ENCODE peak calls at places on chromosomes 13 and 19, in seven cellular contexts. X, Q, Z, B, L, P and S are unnamed samples.

GRCh38 chr19:39497850-39498261 is 891 bp upstream of the DLL3 start:
- DNase-seq in X (no peak), Q (no peak), Z (no peak), B (no peak), L (peak), P (peak), S (peak)

GRCh38 chr19:45507864-45508680 is 793 bp downstream of the VASP start:
- DNase-seq in X (no peak), Q (no peak), Z (no peak), B (peak), L (peak), P (peak), S (no peak)

GRCh38 chr13:111957913-111958450 is 109.0 kb upstream of the SOX1 start:
- DNase-seq in X (no peak), Q (no peak), Z (no peak), B (no peak), L (no peak), P (no peak), S (no peak)

GRCh38 chr19:38715540-38715939 is 28.7 kb downstream of the CAPN12 start:
- DNase-seq in X (no peak), Q (no peak), Z (no peak), B (no peak), L (no peak), P (no peak), S (no peak)

GRCh38 chr19:46606681-46607440 is 5.7 kb downstream of the CALM3 start:
- DNase-seq in X (peak), Q (no peak), Z (no peak), B (no peak), L (no peak), P (no peak), S (peak)

GRCh38 chr13:67754016-67754415 is 523.9 kb upstream of the PCDH9 start:
- DNase-seq in X (no peak), Q (no peak), Z (no peak), B (no peak), L (peak), P (no peak), S (no peak)

GRCh38 chr19:47239610-47240296 is 8.8 kb upstream of the BBC3 start:
- DNase-seq in X (peak), Q (no peak), Z (no peak), B (no peak), L (peak), P (peak), S (peak)

GRCh38 chr19:1516395-1516753 is 3.6 kb upstream of the ADAMTSL5 start:
- DNase-seq in X (no peak), Q (no peak), Z (no peak), B (no peak), L (no peak), P (peak), S (no peak)

GRCh38 chr19:7682175-7682855 is 1.7 kb downstream of the TRAPPC5 start:
- DNase-seq in X (no peak), Q (no peak), Z (no peak), B (no peak), L (no peak), P (no peak), S (no peak)

GRCh38 chr13:81874681-81875661 is 1534.0 kb upstream of the SPRY2 start:
- DNase-seq in X (no peak), Q (no peak), Z (no peak), B (no peak), L (peak), P (no peak), S (no peak)

GRCh38 chr13:29454931-29455481 is 140.5 kb downstream of the SLC7A1 start:
- DNase-seq in X (no peak), Q (no peak), Z (no peak), B (peak), L (peak), P (peak), S (peak)

GRCh38 chr19:53131732-53132131 is 978 bp downstream of the ZNF415 start:
- DNase-seq in X (no peak), Q (no peak), Z (no peak), B (no peak), L (peak), P (no peak), S (no peak)

GRCh38 chr13:70388935-70389334 is 280.7 kb upstream of the KLHL1 start:
- DNase-seq in X (no peak), Q (no peak), Z (no peak), B (no peak), L (no peak), P (no peak), S (no peak)

GRCh38 chr19:24048261-24048660 is 38.7 kb upstream of the ZNF254 start:
- DNase-seq in X (no peak), Q (no peak), Z (no peak), B (no peak), L (no peak), P (no peak), S (no peak)
- TF ChIP-seq CTCF in X (no peak), Q (no peak), Z (no peak), B (no peak), L (peak), P (no peak), S (no peak)

GRCh38 chr19:5547881-5548280 is 19.9 kb downstream of the TINCR start:
- DNase-seq in X (no peak), Q (no peak), Z (no peak), B (no peak), L (peak), P (peak), S (no peak)
- TF ChIP-seq CTCF in X (peak), Q (peak), Z (peak), B (peak), L (peak), P (peak), S (peak)

DNA sequence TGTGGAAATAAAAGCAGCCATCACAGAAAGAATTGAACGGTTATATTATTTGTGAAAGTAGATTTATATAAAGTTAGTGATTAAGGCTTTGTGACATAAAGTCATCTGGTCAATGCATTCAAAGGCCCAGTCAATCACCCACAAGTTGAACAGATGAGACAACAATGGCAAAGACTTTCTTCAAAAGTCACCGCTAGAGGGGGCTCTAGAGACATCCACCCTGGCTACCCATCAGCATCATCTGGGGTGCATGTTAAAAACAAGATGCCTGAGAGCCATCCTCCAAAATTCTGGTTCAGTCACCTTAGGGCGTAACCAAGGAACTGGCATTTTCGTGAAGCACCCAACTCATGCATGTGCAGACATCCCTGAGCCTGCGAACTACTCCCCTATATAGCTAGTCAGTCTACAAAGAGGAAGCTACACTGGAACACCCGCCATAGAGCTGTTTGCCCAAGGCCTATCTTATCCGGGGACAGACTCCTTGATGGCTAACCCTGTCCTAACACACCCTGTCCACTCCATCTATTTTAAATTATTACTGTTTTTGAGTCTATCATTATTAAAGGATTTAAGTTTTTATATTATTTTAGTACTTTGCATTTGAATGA is 970.5 kb downstream of the UQCRFS1 start:
- DNase-seq in X (no peak), Q (peak), Z (no peak), B (peak), L (peak), P (peak), S (peak)
- TF ChIP-seq CTCF in X (peak), Q (peak), Z (peak), B (peak), L (peak), P (peak), S (peak)

GRCh38 chr19:18339703-18340102 is 695 bp upstream of the PGPEP1 start:
- DNase-seq in X (no peak), Q (no peak), Z (no peak), B (no peak), L (peak), P (peak), S (no peak)
- TF ChIP-seq CTCF in X (no peak), Q (peak), Z (no peak), B (no peak), L (peak), P (peak), S (peak)

DNA sequence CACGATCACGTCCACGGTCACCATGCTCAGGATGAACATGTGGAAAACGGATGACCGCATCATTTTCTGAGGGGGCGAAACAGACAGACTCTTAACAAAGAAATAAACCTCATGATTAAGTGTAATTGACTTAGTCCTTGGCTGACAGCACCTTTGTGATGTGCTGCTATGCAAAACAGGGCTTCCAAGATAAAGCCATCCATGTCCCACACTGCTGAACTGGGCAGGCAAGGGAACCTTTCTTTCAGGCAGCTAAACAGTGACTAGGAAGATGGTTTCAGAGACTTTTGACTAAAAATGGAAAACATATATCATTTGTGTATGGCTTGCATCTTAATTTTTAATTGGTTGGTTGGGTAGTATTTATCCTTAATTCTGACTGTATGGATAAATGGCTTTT is 157.8 kb downstream of the NALCN start:
- DNase-seq in X (no peak), Q (no peak), Z (no peak), B (no peak), L (no peak), P (no peak), S (no peak)
- TF ChIP-seq CTCF in X (no peak), Q (no peak), Z (no peak), B (no peak), L (no peak), P (no peak), S (no peak)

GRCh38 chr19:42369433-42370067 is 20.5 kb downstream of the CNFN start:
- DNase-seq in X (no peak), Q (no peak), Z (no peak), B (no peak), L (no peak), P (no peak), S (no peak)
- TF ChIP-seq CTCF in X (no peak), Q (no peak), Z (no peak), B (no peak), L (no peak), P (no peak), S (no peak)

GRCh38 chr13:113273856-113274590 is 23.0 kb upstream of the LAMP1 start:
- DNase-seq in X (peak), Q (no peak), Z (no peak), B (no peak), L (no peak), P (no peak), S (no peak)

GRCh38 chr13:113272791-113273190 is 24.2 kb upstream of the LAMP1 start:
- DNase-seq in X (peak), Q (no peak), Z (no peak), B (no peak), L (no peak), P (no peak), S (no peak)

GRCh38 chr13:113275387-113275786 is 21.7 kb upstream of the LAMP1 start:
- DNase-seq in X (no peak), Q (peak), Z (peak), B (peak), L (peak), P (peak), S (no peak)
- TF ChIP-seq CTCF in X (peak), Q (peak), Z (no peak), B (peak), L (peak), P (peak), S (peak)

GRCh38 chr19:17467471-17468301 is 2.6 kb upstream of the SLC27A1 start:
- DNase-seq in X (no peak), Q (no peak), Z (no peak), B (no peak), L (no peak), P (no peak), S (no peak)

GRCh38 chr19:17470204-17470841 is at the start of gene SLC27A1:
- DNase-seq in X (peak), Q (peak), Z (no peak), B (peak), L (peak), P (peak), S (peak)

GRCh38 chr19:17469092-17469370 is 1.3 kb upstream of the SLC27A1 start:
- DNase-seq in X (no peak), Q (no peak), Z (no peak), B (no peak), L (no peak), P (no peak), S (no peak)

GRCh38 chr19:17468302-17469091 is 1.8 kb upstream of the SLC27A1 start:
- DNase-seq in X (peak), Q (no peak), Z (no peak), B (peak), L (peak), P (no peak), S (no peak)

GRCh38 chr19:17469371-17470203 is 737 bp upstream of the SLC27A1 start:
- DNase-seq in X (peak), Q (peak), Z (peak), B (peak), L (peak), P (peak), S (peak)
- TF ChIP-seq CTCF in X (no peak), Q (no peak), Z (no peak), B (no peak), L (no peak), P (no peak), S (no peak)

DNA sequence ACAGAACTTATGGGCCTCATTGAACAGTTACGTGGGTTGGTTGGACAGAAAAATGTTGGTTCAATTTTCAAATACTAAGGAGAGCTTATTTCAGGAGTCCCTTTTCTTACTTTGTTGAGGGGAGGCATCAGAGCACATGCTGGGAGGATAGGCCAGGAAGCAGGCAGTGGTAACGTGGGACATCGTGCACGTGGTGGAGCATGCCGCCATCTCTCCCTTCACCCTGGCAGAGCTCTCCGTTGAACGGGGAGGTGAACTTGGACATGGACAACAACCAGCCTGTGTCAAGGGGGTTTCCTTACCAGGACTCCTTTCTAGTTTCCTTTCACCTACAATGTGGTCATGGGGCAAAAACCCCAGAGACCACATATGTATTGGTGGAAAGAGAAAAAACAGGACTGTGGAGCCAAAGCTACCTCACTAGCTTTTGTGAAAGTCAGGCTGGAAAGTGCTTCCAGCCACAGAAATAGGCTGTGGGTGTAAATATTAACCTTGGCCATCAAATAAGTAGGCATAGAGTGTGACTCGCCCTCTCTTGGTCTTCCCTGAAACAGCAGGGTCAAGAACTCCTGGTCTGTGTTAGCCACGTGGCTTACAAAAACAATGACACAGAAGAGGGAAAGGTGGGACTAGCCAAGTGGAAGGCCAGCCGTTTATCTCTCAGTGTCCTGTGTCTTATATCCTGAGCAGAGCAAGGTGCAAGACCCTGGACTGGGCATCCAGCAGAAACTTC is 14.4 kb downstream of the MICOS13 start:
- DNase-seq in X (peak), Q (no peak), Z (no peak), B (no peak), L (no peak), P (peak), S (no peak)
- TF ChIP-seq CTCF in X (no peak), Q (peak), Z (no peak), B (no peak), L (no peak), P (no peak), S (no peak)